ENCODE peak calls at places on chromosomes 13 and 19, in seven cellular contexts. One of them, this sample, is unnamed. For H3K9me3, the result is how much of the 10 kb centered on the place peaks cover.

GRCh38 chr13:66577358-66577757 is 652.8 kb downstream of the PCDH9 start:
- DNase-seq in HepG2: no peak
- DNase-seq in H1: no peak
- DNase-seq in K562: no peak
- DNase-seq in SK-N-SH: no peak
- DNase-seq in HCT116: no peak
- DNase-seq in GM12878: no peak
- DNase-seq in this sample: no peak

GRCh38 chr19:39136225-39136940 is 10.8 kb downstream of the PAK4 start:
- DNase-seq in HCT116: no peak
- DNase-seq in H1: no peak
- DNase-seq in K562: no peak
- DNase-seq in GM12878: no peak
- DNase-seq in SK-N-SH: peak
- DNase-seq in HepG2: no peak
- DNase-seq in this sample: no peak

GRCh38 chr19:31220540-31220939 is 128.7 kb downstream of the TSHZ3 start:
- DNase-seq in H1: no peak
- DNase-seq in K562: peak
- DNase-seq in HepG2: no peak
- DNase-seq in GM12878: no peak
- DNase-seq in HCT116: no peak
- DNase-seq in SK-N-SH: no peak
- DNase-seq in this sample: peak

GRCh38 chr19:29953352-29954247 is 11.6 kb downstream of the URI1 start:
- DNase-seq in GM12878: no peak
- DNase-seq in SK-N-SH: no peak
- DNase-seq in HCT116: no peak
- DNase-seq in H1: no peak
- DNase-seq in K562: no peak
- DNase-seq in HepG2: no peak
- DNase-seq in this sample: no peak

GRCh38 chr19:48992571-48993174 is 436 bp downstream of the GYS1 start:
- DNase-seq in HepG2: no peak
- DNase-seq in HCT116: no peak
- DNase-seq in SK-N-SH: peak
- DNase-seq in H1: peak
- DNase-seq in K562: peak
- DNase-seq in GM12878: no peak
- DNase-seq in this sample: no peak

GRCh38 chr13:36088001-36088400 is 43.2 kb downstream of the DCLK1 start:
- DNase-seq in HepG2: no peak
- DNase-seq in HCT116: no peak
- DNase-seq in GM12878: no peak
- DNase-seq in K562: no peak
- DNase-seq in H1: no peak
- DNase-seq in SK-N-SH: no peak
- DNase-seq in this sample: no peak

GRCh38 chr19:48842744-48843162 is 6.5 kb upstream of the HSD17B14 start:
- DNase-seq in H1: peak
- DNase-seq in HepG2: peak
- DNase-seq in HCT116: peak
- DNase-seq in SK-N-SH: peak
- DNase-seq in GM12878: no peak
- DNase-seq in K562: peak
- DNase-seq in this sample: no peak

GRCh38 chr13:97004096-97004876 is 10.0 kb upstream of the OXGR1 start:
- DNase-seq in HepG2: peak
- DNase-seq in SK-N-SH: no peak
- DNase-seq in K562: no peak
- DNase-seq in GM12878: no peak
- DNase-seq in H1: no peak
- DNase-seq in HCT116: no peak
- DNase-seq in this sample: no peak

GRCh38 chr19:46962030-46962570 is 57.5 kb upstream of the NPAS1 start:
- DNase-seq in K562: no peak
- DNase-seq in H1: no peak
- DNase-seq in HepG2: no peak
- DNase-seq in SK-N-SH: no peak
- DNase-seq in GM12878: no peak
- DNase-seq in HCT116: no peak
- DNase-seq in this sample: no peak

GRCh38 chr19:40154121-40154680 is 37.0 kb upstream of the MAP3K10 start:
- DNase-seq in K562: no peak
- DNase-seq in H1: no peak
- DNase-seq in HepG2: no peak
- DNase-seq in GM12878: no peak
- DNase-seq in SK-N-SH: no peak
- DNase-seq in HCT116: no peak
- DNase-seq in this sample: no peak

GRCh38 chr13:21674271-21675009 is 3.6 kb downstream of the FGF9 start:
- DNase-seq in SK-N-SH: peak
- DNase-seq in HepG2: no peak
- DNase-seq in GM12878: no peak
- DNase-seq in HCT116: no peak
- DNase-seq in H1: peak
- DNase-seq in K562: peak
- DNase-seq in this sample: no peak

GRCh38 chr19:29375429-29376093 is 150.2 kb upstream of the VSTM2B start:
- DNase-seq in H1: peak
- DNase-seq in HepG2: no peak
- DNase-seq in SK-N-SH: no peak
- DNase-seq in HCT116: no peak
- DNase-seq in K562: no peak
- DNase-seq in GM12878: no peak
- DNase-seq in this sample: no peak

GRCh38 chr19:57829316-57829715 is 783 bp upstream of the ZNF587B start:
- DNase-seq in HepG2: peak
- DNase-seq in GM12878: no peak
- DNase-seq in SK-N-SH: no peak
- DNase-seq in K562: no peak
- DNase-seq in HCT116: no peak
- DNase-seq in H1: no peak
- DNase-seq in this sample: no peak

DNA sequence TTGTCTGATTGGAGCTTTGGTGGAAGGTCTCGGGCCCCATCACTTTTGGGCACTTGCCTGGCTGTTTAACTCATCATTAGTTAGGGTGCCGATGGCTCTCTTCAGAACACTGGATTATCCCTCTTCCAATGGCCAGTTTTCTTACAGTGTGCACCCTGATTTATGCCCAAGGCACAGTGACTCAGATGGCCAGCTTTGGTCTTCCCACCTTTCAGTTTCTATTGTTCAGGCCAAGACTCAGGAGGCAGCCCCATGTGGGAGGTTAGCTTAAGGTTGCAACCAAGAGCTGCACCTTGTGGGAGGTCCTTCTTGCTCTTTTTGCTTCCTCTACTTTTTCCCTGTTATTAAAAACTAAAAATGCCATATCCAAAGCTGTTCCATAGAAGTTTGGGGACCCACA is 121.0 kb upstream of the ZNF91 start:
- DNase-seq in SK-N-SH: no peak
- DNase-seq in HCT116: no peak
- DNase-seq in HepG2: no peak
- DNase-seq in H1: no peak
- DNase-seq in GM12878: no peak
- DNase-seq in K562: no peak
- DNase-seq in this sample: no peak
- H3K9me3 ChIP-seq in SK-N-SH: under half
- H3K9me3 ChIP-seq in HCT116: under half
- H3K9me3 ChIP-seq in HepG2: half or more
- H3K9me3 ChIP-seq in H1: under half
- H3K9me3 ChIP-seq in GM12878: under half
- H3K9me3 ChIP-seq in K562: under half
- H3K9me3 ChIP-seq in this sample: under half

GRCh38 chr13:26721251-26721939 is 39.2 kb downstream of the GPR12 start:
- DNase-seq in HCT116: no peak
- DNase-seq in SK-N-SH: no peak
- DNase-seq in H1: no peak
- DNase-seq in K562: no peak
- DNase-seq in GM12878: no peak
- DNase-seq in HepG2: no peak
- DNase-seq in this sample: no peak
- TF ChIP-seq YY1 in HCT116: no peak
- TF ChIP-seq YY1 in SK-N-SH: no peak
- TF ChIP-seq YY1 in H1: no peak
- TF ChIP-seq YY1 in K562: no peak
- TF ChIP-seq YY1 in GM12878: no peak
- TF ChIP-seq YY1 in HepG2: no peak
- TF ChIP-seq YY1 in this sample: no peak

GRCh38 chr13:95684463-95684862 is 7.5 kb downstream of the DNAJC3 start:
- DNase-seq in HCT116: no peak
- DNase-seq in SK-N-SH: no peak
- DNase-seq in H1: no peak
- DNase-seq in GM12878: no peak
- DNase-seq in K562: no peak
- DNase-seq in HepG2: no peak
- DNase-seq in this sample: peak

GRCh38 chr13:95689582-95689926 is 12.6 kb downstream of the DNAJC3 start:
- DNase-seq in HepG2: no peak
- DNase-seq in K562: no peak
- DNase-seq in SK-N-SH: no peak
- DNase-seq in HCT116: no peak
- DNase-seq in GM12878: no peak
- DNase-seq in H1: no peak
- DNase-seq in this sample: no peak
- H3K9me3 ChIP-seq in HepG2: under half
- H3K9me3 ChIP-seq in K562: under half
- H3K9me3 ChIP-seq in SK-N-SH: under half
- H3K9me3 ChIP-seq in HCT116: under half
- H3K9me3 ChIP-seq in GM12878: under half
- H3K9me3 ChIP-seq in H1: under half
- H3K9me3 ChIP-seq in this sample: under half

GRCh38 chr13:109708014-109708617 is 78.3 kb downstream of the IRS2 start:
- DNase-seq in K562: no peak
- DNase-seq in HCT116: no peak
- DNase-seq in GM12878: no peak
- DNase-seq in SK-N-SH: no peak
- DNase-seq in HepG2: no peak
- DNase-seq in H1: no peak
- DNase-seq in this sample: no peak
- TF ChIP-seq YY1 in K562: no peak
- TF ChIP-seq YY1 in HCT116: no peak
- TF ChIP-seq YY1 in GM12878: no peak
- TF ChIP-seq YY1 in SK-N-SH: no peak
- TF ChIP-seq YY1 in HepG2: no peak
- TF ChIP-seq YY1 in H1: no peak
- TF ChIP-seq YY1 in this sample: no peak

DNA sequence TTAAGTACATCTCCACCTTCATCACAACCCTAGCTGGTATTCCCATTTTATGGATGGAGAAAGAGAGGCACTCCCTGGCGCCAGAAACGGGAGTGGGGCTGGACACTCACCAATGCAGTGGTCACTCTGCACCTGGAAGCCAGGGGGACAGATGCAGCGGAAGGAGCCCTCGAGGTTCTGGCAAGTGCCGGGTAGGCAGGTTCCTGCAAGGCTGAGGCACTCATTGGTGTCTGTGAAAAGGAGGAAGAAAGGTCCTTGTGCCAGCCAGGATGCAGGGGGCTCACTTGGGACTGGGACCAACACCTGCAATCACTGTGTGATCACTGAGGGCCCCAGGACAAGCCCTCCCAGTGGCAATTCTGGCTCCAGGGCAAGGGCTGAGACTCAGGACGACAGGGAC is 41.8 kb downstream of the CCL25 start:
- DNase-seq in SK-N-SH: no peak
- DNase-seq in H1: no peak
- DNase-seq in HepG2: no peak
- DNase-seq in K562: no peak
- DNase-seq in HCT116: no peak
- DNase-seq in GM12878: no peak
- DNase-seq in this sample: no peak
- H3K9me3 ChIP-seq in SK-N-SH: under half
- H3K9me3 ChIP-seq in H1: under half
- H3K9me3 ChIP-seq in HepG2: under half
- H3K9me3 ChIP-seq in K562: under half
- H3K9me3 ChIP-seq in HCT116: under half
- H3K9me3 ChIP-seq in GM12878: under half
- H3K9me3 ChIP-seq in this sample: under half

GRCh38 chr13:40251343-40252032 is 415.0 kb downstream of the FOXO1 start:
- DNase-seq in SK-N-SH: no peak
- DNase-seq in K562: no peak
- DNase-seq in HCT116: no peak
- DNase-seq in HepG2: no peak
- DNase-seq in H1: no peak
- DNase-seq in GM12878: no peak
- DNase-seq in this sample: no peak
- TF ChIP-seq YY1 in SK-N-SH: no peak
- TF ChIP-seq YY1 in K562: no peak
- TF ChIP-seq YY1 in HCT116: no peak
- TF ChIP-seq YY1 in HepG2: no peak
- TF ChIP-seq YY1 in H1: no peak
- TF ChIP-seq YY1 in GM12878: no peak
- TF ChIP-seq YY1 in this sample: no peak

DNA sequence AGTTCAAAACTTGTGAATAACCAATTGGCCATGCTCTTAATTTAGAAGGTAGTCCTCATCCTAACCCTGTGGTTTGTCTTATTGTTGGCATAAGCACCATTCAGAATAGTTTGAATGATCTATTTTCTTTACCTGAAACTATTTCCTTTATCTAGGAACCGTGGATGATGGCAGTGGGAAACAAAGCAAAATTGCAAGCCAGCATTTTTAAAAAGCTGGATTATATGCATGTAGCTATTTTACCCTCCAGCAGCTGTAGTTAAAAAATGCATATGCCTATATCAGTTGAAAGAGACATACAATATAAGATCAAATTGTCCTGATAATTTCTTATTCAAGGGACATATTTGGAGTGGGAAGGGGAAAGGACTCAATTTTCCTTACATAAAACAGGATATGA is 19.3 kb downstream of the ZNF613 start:
- DNase-seq in HCT116: no peak
- DNase-seq in GM12878: no peak
- DNase-seq in HepG2: no peak
- DNase-seq in H1: no peak
- DNase-seq in SK-N-SH: no peak
- DNase-seq in K562: no peak
- DNase-seq in this sample: no peak
- H3K9me3 ChIP-seq in HCT116: half or more
- H3K9me3 ChIP-seq in GM12878: under half
- H3K9me3 ChIP-seq in HepG2: half or more
- H3K9me3 ChIP-seq in H1: half or more
- H3K9me3 ChIP-seq in SK-N-SH: under half
- H3K9me3 ChIP-seq in K562: under half
- H3K9me3 ChIP-seq in this sample: half or more

DNA sequence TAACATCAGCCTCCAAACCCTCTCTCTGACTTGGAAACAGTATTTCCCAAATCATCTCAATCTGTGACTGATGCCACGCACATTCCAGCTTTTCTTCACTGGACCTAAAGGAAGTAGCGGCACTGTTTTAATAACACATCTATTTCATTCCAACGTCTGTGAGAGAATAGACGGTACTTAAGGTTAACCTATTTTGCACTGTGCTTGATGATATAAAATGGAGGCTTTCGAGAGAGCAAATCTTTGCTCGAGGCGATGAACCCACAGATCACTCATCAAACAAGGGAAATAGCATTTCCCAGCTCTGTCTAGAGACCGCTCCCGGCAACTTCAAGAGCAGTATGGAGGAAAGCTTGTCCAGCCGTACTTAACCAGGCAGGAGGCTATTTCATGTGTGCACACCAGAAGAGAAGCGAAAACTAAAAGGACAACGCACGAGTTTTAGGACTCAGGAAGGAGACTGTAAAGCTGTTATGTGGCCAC is 2.9 kb downstream of the UBL3 start:
- DNase-seq in SK-N-SH: peak
- DNase-seq in HepG2: peak
- DNase-seq in HCT116: no peak
- DNase-seq in GM12878: no peak
- DNase-seq in H1: no peak
- DNase-seq in K562: no peak
- DNase-seq in this sample: no peak
- TF ChIP-seq YY1 in SK-N-SH: peak
- TF ChIP-seq YY1 in HepG2: no peak
- TF ChIP-seq YY1 in HCT116: no peak
- TF ChIP-seq YY1 in GM12878: peak
- TF ChIP-seq YY1 in H1: no peak
- TF ChIP-seq YY1 in K562: no peak
- TF ChIP-seq YY1 in this sample: no peak